ENCODE peak calls at places on chromosomes 6 and 20, in eight cellular contexts. One of them, this sample, is unnamed.
A peak's percentile ranks its signal among the peaks of the same experiment; 100 is the strongest.

GRCh38 chr6:11500008-11500407 is 37.5 kb upstream of the TMEM170B start:
- DNase-seq in ascending aorta: no peak
- DNase-seq in right cardiac atrium: no peak
- DNase-seq in cardiac fibroblast: peak; percentile 65
- DNase-seq in skeletal muscle cell: peak; percentile 86
- DNase-seq in psoas muscle: no peak
- DNase-seq in endothelial cell of umbilical vein: peak; percentile 9
- DNase-seq in CD8-positive, alpha-beta T cell: no peak
- DNase-seq in this sample: no peak

GRCh38 chr6:138001750-138002349 is 105.4 kb downstream of the PERP start:
- DNase-seq in endothelial cell of umbilical vein: peak; percentile 62
- DNase-seq in cardiac fibroblast: peak; percentile 63
- DNase-seq in right cardiac atrium: no peak
- DNase-seq in ascending aorta: no peak
- DNase-seq in skeletal muscle cell: no peak
- DNase-seq in psoas muscle: peak; percentile 28
- DNase-seq in CD8-positive, alpha-beta T cell: peak; percentile 60
- DNase-seq in this sample: no peak

GRCh38 chr6:109611502-109611901 is 79.5 kb downstream of the AK9 start:
- DNase-seq in cardiac fibroblast: no peak
- DNase-seq in ascending aorta: no peak
- DNase-seq in right cardiac atrium: no peak
- DNase-seq in skeletal muscle cell: no peak
- DNase-seq in CD8-positive, alpha-beta T cell: no peak
- DNase-seq in endothelial cell of umbilical vein: no peak
- DNase-seq in psoas muscle: no peak
- DNase-seq in this sample: no peak

GRCh38 chr6:154596701-154597100 is 86.2 kb upstream of the CNKSR3 start:
- DNase-seq in cardiac fibroblast: no peak
- DNase-seq in endothelial cell of umbilical vein: no peak
- DNase-seq in CD8-positive, alpha-beta T cell: no peak
- DNase-seq in psoas muscle: no peak
- DNase-seq in right cardiac atrium: no peak
- DNase-seq in ascending aorta: no peak
- DNase-seq in skeletal muscle cell: no peak
- DNase-seq in this sample: no peak

GRCh38 chr6:152048921-152049320 is 241.4 kb downstream of the ESR1 start:
- DNase-seq in cardiac fibroblast: no peak
- DNase-seq in psoas muscle: no peak
- DNase-seq in endothelial cell of umbilical vein: no peak
- DNase-seq in right cardiac atrium: no peak
- DNase-seq in skeletal muscle cell: no peak
- DNase-seq in CD8-positive, alpha-beta T cell: no peak
- DNase-seq in ascending aorta: no peak
- DNase-seq in this sample: no peak

GRCh38 chr20:47335251-47336012 is 21.1 kb downstream of the ZMYND8 start:
- DNase-seq in endothelial cell of umbilical vein: no peak
- DNase-seq in psoas muscle: no peak
- DNase-seq in CD8-positive, alpha-beta T cell: no peak
- DNase-seq in ascending aorta: no peak
- DNase-seq in skeletal muscle cell: no peak
- DNase-seq in right cardiac atrium: no peak
- DNase-seq in cardiac fibroblast: no peak
- DNase-seq in this sample: no peak

GRCh38 chr20:5833309-5833941 is 83.2 kb downstream of the SHLD1 start:
- DNase-seq in cardiac fibroblast: no peak
- DNase-seq in right cardiac atrium: no peak
- DNase-seq in psoas muscle: no peak
- DNase-seq in skeletal muscle cell: no peak
- DNase-seq in CD8-positive, alpha-beta T cell: no peak
- DNase-seq in ascending aorta: no peak
- DNase-seq in endothelial cell of umbilical vein: no peak
- DNase-seq in this sample: no peak

GRCh38 chr20:63549679-63550282 is 2.2 kb upstream of the SRMS start:
- DNase-seq in ascending aorta: no peak
- DNase-seq in cardiac fibroblast: no peak
- DNase-seq in psoas muscle: no peak
- DNase-seq in CD8-positive, alpha-beta T cell: no peak
- DNase-seq in endothelial cell of umbilical vein: no peak
- DNase-seq in right cardiac atrium: no peak
- DNase-seq in skeletal muscle cell: no peak
- DNase-seq in this sample: no peak

GRCh38 chr6:62614442-62614841 is 328.4 kb upstream of the KHDRBS2 start:
- DNase-seq in right cardiac atrium: no peak
- DNase-seq in ascending aorta: no peak
- DNase-seq in CD8-positive, alpha-beta T cell: no peak
- DNase-seq in endothelial cell of umbilical vein: no peak
- DNase-seq in skeletal muscle cell: no peak
- DNase-seq in cardiac fibroblast: no peak
- DNase-seq in psoas muscle: no peak
- DNase-seq in this sample: no peak

GRCh38 chr6:91812596-91813274 is 1225.9 kb upstream of the MAP3K7 start:
- DNase-seq in cardiac fibroblast: no peak
- DNase-seq in endothelial cell of umbilical vein: no peak
- DNase-seq in CD8-positive, alpha-beta T cell: no peak
- DNase-seq in psoas muscle: no peak
- DNase-seq in ascending aorta: no peak
- DNase-seq in skeletal muscle cell: peak; percentile 67
- DNase-seq in right cardiac atrium: no peak
- DNase-seq in this sample: no peak

GRCh38 chr20:23649830-23650417 is 12.2 kb upstream of the CST3 start:
- DNase-seq in psoas muscle: no peak
- DNase-seq in cardiac fibroblast: no peak
- DNase-seq in endothelial cell of umbilical vein: no peak
- DNase-seq in skeletal muscle cell: no peak
- DNase-seq in CD8-positive, alpha-beta T cell: no peak
- DNase-seq in ascending aorta: no peak
- DNase-seq in right cardiac atrium: no peak
- DNase-seq in this sample: no peak

GRCh38 chr6:97195117-97195516 is 87.9 kb downstream of the MMS22L start:
- DNase-seq in psoas muscle: no peak
- DNase-seq in CD8-positive, alpha-beta T cell: no peak
- DNase-seq in right cardiac atrium: no peak
- DNase-seq in endothelial cell of umbilical vein: peak; percentile 28
- DNase-seq in ascending aorta: no peak
- DNase-seq in skeletal muscle cell: peak; percentile 31
- DNase-seq in cardiac fibroblast: peak; percentile 69
- DNase-seq in this sample: no peak

GRCh38 chr6:116073765-116074450 is 13.2 kb upstream of the FRK start:
- DNase-seq in endothelial cell of umbilical vein: peak; percentile 20
- DNase-seq in ascending aorta: no peak
- DNase-seq in skeletal muscle cell: no peak
- DNase-seq in psoas muscle: no peak
- DNase-seq in right cardiac atrium: no peak
- DNase-seq in CD8-positive, alpha-beta T cell: no peak
- DNase-seq in cardiac fibroblast: no peak
- DNase-seq in this sample: no peak

GRCh38 chr6:166470863-166471410 is 88.2 kb upstream of the MPC1 start:
- DNase-seq in endothelial cell of umbilical vein: no peak
- DNase-seq in psoas muscle: no peak
- DNase-seq in CD8-positive, alpha-beta T cell: no peak
- DNase-seq in skeletal muscle cell: no peak
- DNase-seq in cardiac fibroblast: no peak
- DNase-seq in right cardiac atrium: no peak
- DNase-seq in ascending aorta: no peak
- DNase-seq in this sample: no peak

GRCh38 chr6:127247114-127248096 is 19.3 kb upstream of the RNF146 start:
- DNase-seq in ascending aorta: no peak
- DNase-seq in right cardiac atrium: no peak
- DNase-seq in CD8-positive, alpha-beta T cell: no peak
- DNase-seq in skeletal muscle cell: no peak
- DNase-seq in psoas muscle: no peak
- DNase-seq in endothelial cell of umbilical vein: no peak
- DNase-seq in cardiac fibroblast: no peak
- DNase-seq in this sample: no peak

GRCh38 chr20:58891686-58892125 is 39.2 kb downstream of the GNAS start:
- DNase-seq in skeletal muscle cell: no peak
- DNase-seq in CD8-positive, alpha-beta T cell: no peak
- DNase-seq in endothelial cell of umbilical vein: no peak
- DNase-seq in cardiac fibroblast: no peak
- DNase-seq in psoas muscle: peak; percentile 53
- DNase-seq in ascending aorta: no peak
- DNase-seq in right cardiac atrium: peak; percentile 79
- DNase-seq in this sample: no peak

GRCh38 chr6:110650755-110651154 is 164.5 kb downstream of the CDK19 start:
- DNase-seq in endothelial cell of umbilical vein: no peak
- DNase-seq in CD8-positive, alpha-beta T cell: no peak
- DNase-seq in ascending aorta: no peak
- DNase-seq in cardiac fibroblast: no peak
- DNase-seq in right cardiac atrium: no peak
- DNase-seq in psoas muscle: no peak
- DNase-seq in skeletal muscle cell: no peak
- DNase-seq in this sample: no peak

GRCh38 chr20:18801516-18801915 is 12.1 kb upstream of the SCP2D1 start:
- DNase-seq in CD8-positive, alpha-beta T cell: no peak
- DNase-seq in skeletal muscle cell: no peak
- DNase-seq in right cardiac atrium: no peak
- DNase-seq in psoas muscle: no peak
- DNase-seq in ascending aorta: no peak
- DNase-seq in cardiac fibroblast: no peak
- DNase-seq in endothelial cell of umbilical vein: no peak
- DNase-seq in this sample: no peak
- H3K4me3 ChIP-seq in CD8-positive, alpha-beta T cell: no peak overlapping the region
- H3K4me3 ChIP-seq in skeletal muscle cell: no peak overlapping the region
- H3K4me3 ChIP-seq in right cardiac atrium: no peak overlapping the region
- H3K4me3 ChIP-seq in psoas muscle: no peak overlapping the region
- H3K4me3 ChIP-seq in ascending aorta: no peak overlapping the region
- H3K4me3 ChIP-seq in cardiac fibroblast: no peak overlapping the region
- H3K4me3 ChIP-seq in endothelial cell of umbilical vein: no peak overlapping the region
- H3K4me3 ChIP-seq in this sample: no peak overlapping the region

GRCh38 chr6:24643925-24644324 is 2.1 kb downstream of the KIAA0319 start:
- DNase-seq in cardiac fibroblast: no peak
- DNase-seq in skeletal muscle cell: no peak
- DNase-seq in CD8-positive, alpha-beta T cell: no peak
- DNase-seq in right cardiac atrium: no peak
- DNase-seq in endothelial cell of umbilical vein: no peak
- DNase-seq in ascending aorta: no peak
- DNase-seq in psoas muscle: no peak
- DNase-seq in this sample: no peak

GRCh38 chr6:24648276-24648675 is 2.3 kb upstream of the KIAA0319 start:
- DNase-seq in psoas muscle: no peak
- DNase-seq in skeletal muscle cell: no peak
- DNase-seq in CD8-positive, alpha-beta T cell: no peak
- DNase-seq in cardiac fibroblast: no peak
- DNase-seq in endothelial cell of umbilical vein: no peak
- DNase-seq in right cardiac atrium: no peak
- DNase-seq in ascending aorta: no peak
- DNase-seq in this sample: no peak

GRCh38 chr6:24644377-24644776 is 1.6 kb downstream of the KIAA0319 start:
- DNase-seq in psoas muscle: no peak
- DNase-seq in endothelial cell of umbilical vein: no peak
- DNase-seq in right cardiac atrium: no peak
- DNase-seq in ascending aorta: no peak
- DNase-seq in CD8-positive, alpha-beta T cell: no peak
- DNase-seq in cardiac fibroblast: no peak
- DNase-seq in skeletal muscle cell: no peak
- DNase-seq in this sample: no peak

GRCh38 chr6:24650365-24650764 is 4.4 kb upstream of the KIAA0319 start:
- DNase-seq in skeletal muscle cell: no peak
- DNase-seq in endothelial cell of umbilical vein: no peak
- DNase-seq in cardiac fibroblast: no peak
- DNase-seq in psoas muscle: no peak
- DNase-seq in ascending aorta: no peak
- DNase-seq in CD8-positive, alpha-beta T cell: no peak
- DNase-seq in right cardiac atrium: no peak
- DNase-seq in this sample: no peak

DNA sequence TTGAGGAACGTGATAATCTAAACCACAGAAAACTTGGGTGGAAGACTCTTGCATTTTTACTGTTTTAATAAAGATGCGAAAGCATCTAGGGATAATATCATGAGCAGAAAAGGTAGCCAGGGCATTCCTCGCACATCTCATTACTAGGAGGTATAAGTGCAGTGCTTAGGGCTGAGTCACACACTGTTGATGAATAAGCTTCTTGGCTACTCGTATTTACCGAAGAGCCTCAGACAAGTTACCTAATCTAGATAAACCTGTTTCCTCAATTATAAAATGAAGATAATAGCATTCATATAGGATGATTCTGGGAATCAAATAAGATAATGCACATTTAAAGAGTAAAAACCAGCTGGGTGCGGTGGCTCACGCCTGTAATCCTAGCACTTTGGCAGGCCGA is 780 bp upstream of the KIAA0319 start:
- DNase-seq in psoas muscle: no peak
- DNase-seq in cardiac fibroblast: peak; percentile 20
- DNase-seq in ascending aorta: no peak
- DNase-seq in right cardiac atrium: no peak
- DNase-seq in CD8-positive, alpha-beta T cell: no peak
- DNase-seq in endothelial cell of umbilical vein: no peak
- DNase-seq in skeletal muscle cell: no peak
- DNase-seq in this sample: no peak
- H3K4me3 ChIP-seq in psoas muscle: no peak overlapping the region
- H3K4me3 ChIP-seq in cardiac fibroblast: no peak overlapping the region
- H3K4me3 ChIP-seq in ascending aorta: no peak overlapping the region
- H3K4me3 ChIP-seq in right cardiac atrium: no peak overlapping the region
- H3K4me3 ChIP-seq in CD8-positive, alpha-beta T cell: no peak overlapping the region
- H3K4me3 ChIP-seq in endothelial cell of umbilical vein: no peak overlapping the region
- H3K4me3 ChIP-seq in skeletal muscle cell: no peak overlapping the region
- H3K4me3 ChIP-seq in this sample: no peak overlapping the region

GRCh38 chr6:117265425-117266266 is at the start of gene VGLL2:
- DNase-seq in CD8-positive, alpha-beta T cell: no peak
- DNase-seq in psoas muscle: peak; percentile 79
- DNase-seq in ascending aorta: no peak
- DNase-seq in endothelial cell of umbilical vein: peak; percentile 12
- DNase-seq in skeletal muscle cell: no peak
- DNase-seq in right cardiac atrium: peak; percentile 78
- DNase-seq in cardiac fibroblast: peak; percentile 48
- DNase-seq in this sample: no peak

GRCh38 chr6:117266948-117267347 is 1.6 kb downstream of the VGLL2 start:
- DNase-seq in psoas muscle: no peak
- DNase-seq in ascending aorta: no peak
- DNase-seq in CD8-positive, alpha-beta T cell: no peak
- DNase-seq in endothelial cell of umbilical vein: no peak
- DNase-seq in skeletal muscle cell: no peak
- DNase-seq in cardiac fibroblast: no peak
- DNase-seq in right cardiac atrium: no peak
- DNase-seq in this sample: no peak

GRCh38 chr6:117266267-117266797 is 974 bp downstream of the VGLL2 start:
- DNase-seq in skeletal muscle cell: no peak
- DNase-seq in cardiac fibroblast: no peak
- DNase-seq in CD8-positive, alpha-beta T cell: no peak
- DNase-seq in right cardiac atrium: no peak
- DNase-seq in psoas muscle: no peak
- DNase-seq in endothelial cell of umbilical vein: no peak
- DNase-seq in ascending aorta: no peak
- DNase-seq in this sample: no peak

GRCh38 chr6:117263353-117263927 is 1.9 kb upstream of the VGLL2 start:
- DNase-seq in endothelial cell of umbilical vein: no peak
- DNase-seq in CD8-positive, alpha-beta T cell: no peak
- DNase-seq in psoas muscle: no peak
- DNase-seq in right cardiac atrium: no peak
- DNase-seq in ascending aorta: no peak
- DNase-seq in skeletal muscle cell: no peak
- DNase-seq in cardiac fibroblast: no peak
- DNase-seq in this sample: no peak

GRCh38 chr6:117264487-117265424 is 602 bp upstream of the VGLL2 start:
- DNase-seq in psoas muscle: no peak
- DNase-seq in right cardiac atrium: no peak
- DNase-seq in skeletal muscle cell: no peak
- DNase-seq in endothelial cell of umbilical vein: no peak
- DNase-seq in CD8-positive, alpha-beta T cell: no peak
- DNase-seq in ascending aorta: no peak
- DNase-seq in cardiac fibroblast: peak; percentile 19
- DNase-seq in this sample: no peak
- H3K4me3 ChIP-seq in psoas muscle: peak overlapping the region; percentile 90
- H3K4me3 ChIP-seq in right cardiac atrium: peak overlapping the region; percentile 25
- H3K4me3 ChIP-seq in skeletal muscle cell: peak overlapping the region; percentile 56
- H3K4me3 ChIP-seq in endothelial cell of umbilical vein: no peak overlapping the region
- H3K4me3 ChIP-seq in CD8-positive, alpha-beta T cell: peak overlapping the region; percentile 30
- H3K4me3 ChIP-seq in ascending aorta: peak overlapping the region; percentile 51
- H3K4me3 ChIP-seq in cardiac fibroblast: peak overlapping the region; percentile 26
- H3K4me3 ChIP-seq in this sample: peak overlapping the region; percentile 33

GRCh38 chr20:50165687-50166554 is 12.4 kb upstream of the PEDS1 start:
- DNase-seq in right cardiac atrium: peak; percentile 96
- DNase-seq in endothelial cell of umbilical vein: peak; percentile 100
- DNase-seq in ascending aorta: peak; percentile 99
- DNase-seq in psoas muscle: peak; percentile 97
- DNase-seq in skeletal muscle cell: peak; percentile 100
- DNase-seq in cardiac fibroblast: peak; percentile 100
- DNase-seq in CD8-positive, alpha-beta T cell: peak; percentile 60
- DNase-seq in this sample: peak; percentile 97
- H3K4me3 ChIP-seq in right cardiac atrium: peak overlapping the region; percentile 23
- H3K4me3 ChIP-seq in endothelial cell of umbilical vein: no peak overlapping the region
- H3K4me3 ChIP-seq in ascending aorta: peak overlapping the region; percentile 42
- H3K4me3 ChIP-seq in psoas muscle: peak overlapping the region; percentile 54
- H3K4me3 ChIP-seq in skeletal muscle cell: peak overlapping the region; percentile 39
- H3K4me3 ChIP-seq in cardiac fibroblast: peak overlapping the region; percentile 51
- H3K4me3 ChIP-seq in CD8-positive, alpha-beta T cell: peak overlapping the region; percentile 3
- H3K4me3 ChIP-seq in this sample: peak overlapping the region; percentile 16

This sample was measured in NT2/D1.